ENCODE peak calls at places on chromosomes 7 and 10, in seven cellular contexts. One of them, this sample, is unnamed.

GRCh38 chr10:114311496-114312195 is 72.6 kb downstream of the VWA2 start:
- DNase-seq in GM20000: no peak
- DNase-seq in kidney: no peak
- DNase-seq in transverse colon: no peak
- DNase-seq in endothelial cell: no peak
- DNase-seq in GM12864: no peak
- DNase-seq in uterus: no peak
- DNase-seq in this sample: no peak

GRCh38 chr10:96683710-96684109 is 36.6 kb downstream of the PIK3AP1 start:
- DNase-seq in GM20000: no peak
- DNase-seq in endothelial cell: no peak
- DNase-seq in uterus: no peak
- DNase-seq in kidney: no peak
- DNase-seq in transverse colon: no peak
- DNase-seq in GM12864: no peak
- DNase-seq in this sample: no peak

GRCh38 chr10:128398103-128398502 is 271.9 kb upstream of the MKI67 start:
- DNase-seq in GM12864: no peak
- DNase-seq in kidney: no peak
- DNase-seq in transverse colon: no peak
- DNase-seq in GM20000: no peak
- DNase-seq in endothelial cell: no peak
- DNase-seq in uterus: no peak
- DNase-seq in this sample: no peak

GRCh38 chr7:94008537-94008936 is 4.4 kb upstream of the BET1 start:
- DNase-seq in GM12864: no peak
- DNase-seq in uterus: no peak
- DNase-seq in endothelial cell: no peak
- DNase-seq in transverse colon: no peak
- DNase-seq in GM20000: no peak
- DNase-seq in kidney: no peak
- DNase-seq in this sample: no peak

GRCh38 chr10:79400567-79401004 is 44.8 kb downstream of the ZCCHC24 start:
- DNase-seq in endothelial cell: peak; percentile 79
- DNase-seq in GM20000: peak; percentile 81
- DNase-seq in kidney: peak; percentile 64
- DNase-seq in uterus: no peak
- DNase-seq in GM12864: no peak
- DNase-seq in transverse colon: peak; percentile 49
- DNase-seq in this sample: peak; percentile 83

GRCh38 chr7:40986351-40986873 is 716.5 kb downstream of the INHBA start:
- DNase-seq in GM12864: no peak
- DNase-seq in GM20000: no peak
- DNase-seq in endothelial cell: no peak
- DNase-seq in kidney: no peak
- DNase-seq in uterus: no peak
- DNase-seq in transverse colon: no peak
- DNase-seq in this sample: no peak

GRCh38 chr7:51309361-51310130 is 7.1 kb downstream of the COBL start:
- DNase-seq in kidney: no peak
- DNase-seq in uterus: no peak
- DNase-seq in endothelial cell: no peak
- DNase-seq in GM12864: no peak
- DNase-seq in transverse colon: no peak
- DNase-seq in GM20000: no peak
- DNase-seq in this sample: no peak

GRCh38 chr7:142263598-142264380 is 5.9 kb upstream of the PRSS58 start:
- DNase-seq in endothelial cell: no peak
- DNase-seq in GM20000: no peak
- DNase-seq in uterus: no peak
- DNase-seq in transverse colon: no peak
- DNase-seq in kidney: no peak
- DNase-seq in GM12864: no peak
- DNase-seq in this sample: no peak

GRCh38 chr10:5557799-5558771 is 33.3 kb downstream of the CALML3 start:
- DNase-seq in transverse colon: no peak
- DNase-seq in uterus: peak; percentile 12
- DNase-seq in GM12864: no peak
- DNase-seq in kidney: peak; percentile 69
- DNase-seq in GM20000: no peak
- DNase-seq in endothelial cell: no peak
- DNase-seq in this sample: no peak

GRCh38 chr10:7199152-7199760 is 211.6 kb downstream of the SFMBT2 start:
- DNase-seq in GM20000: no peak
- DNase-seq in transverse colon: no peak
- DNase-seq in GM12864: no peak
- DNase-seq in uterus: no peak
- DNase-seq in kidney: no peak
- DNase-seq in endothelial cell: no peak
- DNase-seq in this sample: no peak

GRCh38 chr7:154767194-154767593 is 235.7 kb downstream of the PAXIP1 start:
- DNase-seq in uterus: no peak
- DNase-seq in kidney: no peak
- DNase-seq in transverse colon: no peak
- DNase-seq in GM12864: no peak
- DNase-seq in endothelial cell: no peak
- DNase-seq in GM20000: no peak
- DNase-seq in this sample: no peak

GRCh38 chr7:102286237-102287081 is at the start of gene SH2B2:
- DNase-seq in endothelial cell: peak; percentile 67
- DNase-seq in uterus: peak; percentile 81
- DNase-seq in GM20000: peak; percentile 90
- DNase-seq in GM12864: no peak
- DNase-seq in kidney: peak; percentile 93
- DNase-seq in transverse colon: peak; percentile 74
- DNase-seq in this sample: peak; percentile 85

GRCh38 chr10:63164045-63164722 is 31.1 kb downstream of the NRBF2 start:
- DNase-seq in endothelial cell: no peak
- DNase-seq in GM20000: no peak
- DNase-seq in uterus: no peak
- DNase-seq in kidney: no peak
- DNase-seq in GM12864: no peak
- DNase-seq in transverse colon: no peak
- DNase-seq in this sample: no peak

GRCh38 chr7:122056977-122057376 is 87.1 kb downstream of the AASS start:
- DNase-seq in endothelial cell: no peak
- DNase-seq in uterus: no peak
- DNase-seq in kidney: no peak
- DNase-seq in GM12864: no peak
- DNase-seq in transverse colon: no peak
- DNase-seq in GM20000: no peak
- DNase-seq in this sample: no peak

GRCh38 chr7:158327012-158327411 is 260.6 kb downstream of the PTPRN2 start:
- DNase-seq in GM12864: no peak
- DNase-seq in uterus: no peak
- DNase-seq in GM20000: no peak
- DNase-seq in transverse colon: no peak
- DNase-seq in endothelial cell: no peak
- DNase-seq in kidney: no peak
- DNase-seq in this sample: no peak

GRCh38 chr7:37329940-37330339 is 118.7 kb downstream of the ELMO1 start:
- DNase-seq in kidney: no peak
- DNase-seq in uterus: no peak
- DNase-seq in transverse colon: no peak
- DNase-seq in GM12864: no peak
- DNase-seq in endothelial cell: no peak
- DNase-seq in GM20000: no peak
- DNase-seq in this sample: no peak

GRCh38 chr7:133355325-133355708 is 102.4 kb downstream of the EXOC4 start:
- DNase-seq in endothelial cell: no peak
- DNase-seq in GM20000: no peak
- DNase-seq in uterus: no peak
- DNase-seq in transverse colon: no peak
- DNase-seq in GM12864: no peak
- DNase-seq in kidney: no peak
- DNase-seq in this sample: no peak

GRCh38 chr7:150754950-150755349 is 17.7 kb downstream of the GIMAP5 start:
- DNase-seq in kidney: no peak
- DNase-seq in uterus: no peak
- DNase-seq in GM12864: no peak
- DNase-seq in endothelial cell: no peak
- DNase-seq in GM20000: no peak
- DNase-seq in transverse colon: no peak
- DNase-seq in this sample: no peak

GRCh38 chr7:150751702-150752101 is 14.5 kb downstream of the GIMAP5 start:
- DNase-seq in GM12864: no peak
- DNase-seq in transverse colon: no peak
- DNase-seq in endothelial cell: no peak
- DNase-seq in uterus: no peak
- DNase-seq in kidney: no peak
- DNase-seq in GM20000: no peak
- DNase-seq in this sample: no peak

GRCh38 chr7:150755473-150756099 is 18.4 kb downstream of the GIMAP5 start:
- DNase-seq in GM12864: peak; percentile 55
- DNase-seq in kidney: no peak
- DNase-seq in uterus: no peak
- DNase-seq in endothelial cell: no peak
- DNase-seq in transverse colon: no peak
- DNase-seq in GM20000: peak; percentile 48
- DNase-seq in this sample: no peak

GRCh38 chr7:150753239-150753638 is 16.0 kb downstream of the GIMAP5 start:
- DNase-seq in kidney: no peak
- DNase-seq in endothelial cell: no peak
- DNase-seq in uterus: no peak
- DNase-seq in GM12864: no peak
- DNase-seq in GM20000: no peak
- DNase-seq in transverse colon: no peak
- DNase-seq in this sample: no peak

GRCh38 chr7:150753826-150754603 is 16.8 kb downstream of the GIMAP5 start:
- DNase-seq in GM12864: no peak
- DNase-seq in uterus: no peak
- DNase-seq in transverse colon: no peak
- DNase-seq in endothelial cell: no peak
- DNase-seq in GM20000: peak; percentile 54
- DNase-seq in kidney: no peak
- DNase-seq in this sample: peak; percentile 38
- TF ChIP-seq CTCF in GM12864: peak; percentile 56
- TF ChIP-seq CTCF in uterus: no peak
- TF ChIP-seq CTCF in transverse colon: no peak
- TF ChIP-seq CTCF in endothelial cell: peak; percentile 24
- TF ChIP-seq CTCF in GM20000: no peak
- TF ChIP-seq CTCF in kidney: no peak
- TF ChIP-seq CTCF in this sample: peak; percentile 38

GRCh38 chr10:129967579-129968019 is 3.5 kb upstream of the EBF3 start:
- DNase-seq in GM20000: peak; percentile 44
- DNase-seq in transverse colon: no peak
- DNase-seq in endothelial cell: no peak
- DNase-seq in uterus: no peak
- DNase-seq in kidney: no peak
- DNase-seq in GM12864: no peak
- DNase-seq in this sample: no peak

GRCh38 chr10:129969528-129970264 is 5.6 kb upstream of the EBF3 start:
- DNase-seq in GM12864: no peak
- DNase-seq in transverse colon: no peak
- DNase-seq in GM20000: no peak
- DNase-seq in kidney: no peak
- DNase-seq in uterus: no peak
- DNase-seq in endothelial cell: no peak
- DNase-seq in this sample: no peak

GRCh38 chr10:129968020-129968861 is 4.2 kb upstream of the EBF3 start:
- DNase-seq in GM20000: peak; percentile 49
- DNase-seq in transverse colon: no peak
- DNase-seq in kidney: no peak
- DNase-seq in uterus: no peak
- DNase-seq in GM12864: no peak
- DNase-seq in endothelial cell: peak; percentile 24
- DNase-seq in this sample: no peak

GRCh38 chr10:129970404-129971364 is 6.6 kb upstream of the EBF3 start:
- DNase-seq in GM20000: peak; percentile 32
- DNase-seq in uterus: no peak
- DNase-seq in GM12864: no peak
- DNase-seq in kidney: no peak
- DNase-seq in endothelial cell: no peak
- DNase-seq in transverse colon: no peak
- DNase-seq in this sample: no peak

GRCh38 chr10:129968937-129969527 is 5.0 kb upstream of the EBF3 start:
- DNase-seq in GM20000: peak; percentile 70
- DNase-seq in GM12864: no peak
- DNase-seq in endothelial cell: peak; percentile 92
- DNase-seq in uterus: peak; percentile 49
- DNase-seq in kidney: no peak
- DNase-seq in transverse colon: no peak
- DNase-seq in this sample: no peak
- TF ChIP-seq CTCF in GM20000: no peak
- TF ChIP-seq CTCF in GM12864: no peak
- TF ChIP-seq CTCF in endothelial cell: peak; percentile 79
- TF ChIP-seq CTCF in uterus: peak; percentile 36
- TF ChIP-seq CTCF in kidney: peak; percentile 54
- TF ChIP-seq CTCF in transverse colon: peak; percentile 42
- TF ChIP-seq CTCF in this sample: peak; percentile 18

DNA sequence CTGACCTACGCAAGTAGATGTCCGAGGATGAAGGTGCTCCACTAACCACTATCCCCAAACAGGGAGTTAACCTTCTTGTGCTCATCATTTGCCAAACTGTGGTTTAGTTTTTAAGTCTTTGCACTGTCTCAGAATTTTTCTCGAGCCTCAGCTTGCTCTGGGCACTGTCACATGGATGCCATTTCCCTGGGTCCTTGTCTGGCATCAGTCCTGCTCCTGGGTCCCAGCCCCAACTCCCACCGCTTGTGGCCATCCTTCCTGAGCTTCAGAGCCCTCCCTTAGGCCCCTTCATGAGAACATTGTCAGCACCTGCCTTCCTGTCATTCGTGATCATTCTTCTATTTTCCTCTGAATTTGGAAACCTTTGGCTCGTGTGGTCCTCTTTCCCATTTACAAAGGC is 33.8 kb downstream of the C10orf71 start:
- DNase-seq in kidney: no peak
- DNase-seq in uterus: no peak
- DNase-seq in GM12864: no peak
- DNase-seq in endothelial cell: no peak
- DNase-seq in GM20000: no peak
- DNase-seq in transverse colon: no peak
- DNase-seq in this sample: no peak
- TF ChIP-seq CTCF in kidney: no peak
- TF ChIP-seq CTCF in uterus: no peak
- TF ChIP-seq CTCF in GM12864: no peak
- TF ChIP-seq CTCF in endothelial cell: no peak
- TF ChIP-seq CTCF in GM20000: no peak
- TF ChIP-seq CTCF in transverse colon: no peak
- TF ChIP-seq CTCF in this sample: no peak

DNA sequence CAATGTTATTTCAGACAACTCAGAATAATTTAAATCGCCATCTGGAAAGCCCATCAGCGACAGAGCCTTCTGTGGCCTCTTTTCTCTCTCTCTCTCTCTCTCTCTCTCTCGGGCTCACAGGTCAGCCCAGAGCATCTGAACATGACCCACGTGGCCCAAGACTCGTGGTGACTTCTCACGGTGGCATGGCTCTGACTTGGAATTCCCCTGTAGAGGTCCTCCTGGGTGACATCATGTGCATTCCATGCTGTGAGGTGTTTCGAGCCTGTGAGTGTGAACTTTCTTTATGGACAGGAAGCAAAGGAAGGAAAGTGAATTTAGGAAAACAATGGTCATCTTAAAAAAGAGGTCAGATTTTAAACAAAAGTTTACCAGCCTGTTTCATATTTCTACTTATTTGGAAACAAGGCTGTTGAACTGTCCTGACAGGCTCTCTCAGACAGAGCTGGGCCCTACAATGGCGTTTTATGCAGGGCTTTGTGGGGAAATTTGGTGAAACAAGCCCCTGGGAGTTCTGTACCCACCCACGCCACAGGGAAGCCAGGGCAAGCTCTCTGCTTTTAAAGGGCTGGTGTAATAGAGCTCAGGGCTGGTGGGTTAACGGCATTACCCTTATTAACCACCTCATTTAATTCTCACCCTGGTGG is 359.7 kb upstream of the ZNF32 start:
- DNase-seq in uterus: no peak
- DNase-seq in GM12864: peak; percentile 40
- DNase-seq in transverse colon: no peak
- DNase-seq in GM20000: peak; percentile 60
- DNase-seq in endothelial cell: no peak
- DNase-seq in kidney: no peak
- DNase-seq in this sample: peak; percentile 56
- TF ChIP-seq CTCF in uterus: no peak
- TF ChIP-seq CTCF in GM12864: no peak
- TF ChIP-seq CTCF in transverse colon: no peak
- TF ChIP-seq CTCF in GM20000: no peak
- TF ChIP-seq CTCF in endothelial cell: no peak
- TF ChIP-seq CTCF in kidney: no peak
- TF ChIP-seq CTCF in this sample: no peak